ENCODE peak calls at places on chromosomes 7 and 10, in four cellular contexts. S, R, F and I are unnamed samples. For H3K4me1, the result is how much of the 10 kb centered on the place peaks cover.

GRCh38 chr7:19113001-19113349 is 4.5 kb downstream of the TWIST1 start:
- DNase-seq in R (no peak), F (no peak), S (no peak), I (no peak)

GRCh38 chr7:157253850-157254249 is 83.0 kb upstream of the DNAJB6 start:
- DNase-seq in R (peak), F (peak), S (no peak), I (no peak)

GRCh38 chr10:4581929-4582328 is 244.1 kb upstream of the AKR1E2 start:
- DNase-seq in F (no peak), S (no peak), R (no peak), I (no peak)

GRCh38 chr10:133388973-133389818 is 4.8 kb upstream of the MTG1 start:
- DNase-seq in F (no peak), R (no peak), S (no peak), I (no peak)

GRCh38 chr10:88642991-88643390 is 21.3 kb upstream of the LIPF start:
- DNase-seq in S (no peak), F (no peak), R (no peak), I (no peak)

GRCh38 chr7:149027560-149028345 is 552 bp downstream of the PDIA4 start:
- DNase-seq in F (no peak), S (no peak), R (no peak), I (no peak)

GRCh38 chr10:69704231-69704630 is 74.2 kb downstream of the FAM241B start:
- DNase-seq in S (no peak), R (no peak), F (no peak), I (no peak)

GRCh38 chr7:125529237-125529636 is 599.6 kb upstream of the POT1 start:
- DNase-seq in S (no peak), R (no peak), F (no peak), I (no peak)

GRCh38 chr10:59135275-59135674 is 41.2 kb upstream of the PHYHIPL start:
- DNase-seq in S (no peak), R (no peak), F (no peak), I (no peak)

GRCh38 chr10:33706191-33706590 is 371.7 kb upstream of the NRP1 start:
- DNase-seq in R (peak), S (no peak), F (peak), I (no peak)

GRCh38 chr7:47873767-47874166 is 74.5 kb downstream of the PKD1L1 start:
- DNase-seq in R (no peak), F (no peak), S (no peak), I (no peak)

GRCh38 chr10:43237128-43237527 is 29.7 kb downstream of the RASGEF1A start:
- DNase-seq in R (no peak), F (peak), S (no peak), I (no peak)

GRCh38 chr7:105775580-105775979 is 100.8 kb downstream of the ATXN7L1 start:
- DNase-seq in S (no peak), F (no peak), R (no peak), I (no peak)

GRCh38 chr7:105769951-105770628 is 106.3 kb downstream of the ATXN7L1 start:
- DNase-seq in S (no peak), R (no peak), F (no peak), I (no peak)

GRCh38 chr7:105776068-105776790 is 100.2 kb downstream of the ATXN7L1 start:
- DNase-seq in R (peak), F (peak), S (peak), I (peak)

GRCh38 chr7:105768898-105769507 is 107.4 kb downstream of the ATXN7L1 start:
- DNase-seq in S (no peak), F (no peak), R (no peak), I (no peak)

DNA sequence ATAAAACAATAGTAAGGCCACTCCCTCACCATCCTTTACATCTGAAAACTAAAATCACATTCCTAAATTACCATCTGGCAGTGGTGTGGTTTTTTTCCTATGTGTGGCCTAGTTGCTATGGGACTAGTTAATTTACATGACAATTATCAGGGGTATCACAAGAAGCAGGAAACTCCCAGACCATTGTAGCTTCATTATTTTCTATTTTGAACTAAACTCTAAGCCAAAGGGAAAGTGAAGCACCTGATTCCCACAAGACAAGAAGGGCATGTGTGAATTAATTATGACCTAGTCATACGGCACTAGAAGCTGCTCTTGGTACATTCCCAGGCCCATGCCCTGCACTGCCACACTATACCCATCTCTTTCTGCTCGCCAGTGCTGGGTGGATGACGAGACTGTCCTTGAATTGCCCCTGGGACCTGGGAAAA is 103.4 kb downstream of the ATXN7L1 start:
- DNase-seq in S (no peak), F (no peak), R (no peak), I (no peak)
- H3K4me1 ChIP-seq in S (under half), F (under half), R (under half), I (under half)

DNA sequence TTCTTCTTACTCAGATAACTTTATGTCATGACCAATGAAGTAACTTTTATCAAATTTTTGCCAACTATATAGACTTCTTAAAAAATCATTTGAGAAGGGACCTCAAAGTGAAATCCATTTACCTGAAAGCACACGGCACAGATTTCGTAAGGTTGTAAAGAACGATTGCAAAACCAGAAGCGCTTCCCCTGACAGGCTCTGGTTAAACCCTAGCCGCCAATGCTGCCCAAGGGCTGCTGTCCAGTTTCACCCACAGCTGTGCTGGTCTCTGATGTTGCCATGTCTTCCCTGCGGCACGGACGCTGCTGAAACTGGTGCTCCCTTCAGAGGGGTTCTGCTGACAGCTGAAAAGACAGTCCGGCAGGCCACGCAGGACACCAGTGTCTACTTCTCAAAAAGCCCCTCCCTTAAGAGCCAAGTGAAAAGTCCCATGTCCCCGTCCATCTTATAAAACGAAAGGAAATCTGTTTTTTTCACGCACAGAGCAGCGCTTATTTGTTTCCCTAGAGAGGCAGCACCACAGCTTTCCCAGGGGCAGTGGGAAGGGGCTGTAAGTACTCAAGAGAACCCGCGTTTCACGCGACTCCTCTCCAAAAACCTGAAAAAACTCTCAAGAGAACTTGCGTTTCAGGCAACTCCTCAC is 32.5 kb downstream of the GNA12 start:
- DNase-seq in S (no peak), F (no peak), R (no peak), I (peak)
- H3K4me1 ChIP-seq in S (under half), F (under half), R (under half), I (half or more)

GRCh38 chr7:14835399-14835798 is 67.2 kb downstream of the DGKB start:
- DNase-seq in F (no peak), R (no peak), S (no peak), I (no peak)
- H3K4me1 ChIP-seq in F (under half), R (under half), S (under half), I (under half)

GRCh38 chr7:89339748-89340147 is 544.2 kb upstream of the TEX47 start:
- DNase-seq in F (no peak), R (no peak), S (no peak), I (no peak)
- H3K4me1 ChIP-seq in F (under half), R (under half), S (under half), I (under half)

GRCh38 chr7:36116347-36117200 is 36.5 kb upstream of the EEPD1 start:
- DNase-seq in S (no peak), R (no peak), F (no peak), I (no peak)
- H3K4me1 ChIP-seq in S (under half), R (under half), F (under half), I (under half)

DNA sequence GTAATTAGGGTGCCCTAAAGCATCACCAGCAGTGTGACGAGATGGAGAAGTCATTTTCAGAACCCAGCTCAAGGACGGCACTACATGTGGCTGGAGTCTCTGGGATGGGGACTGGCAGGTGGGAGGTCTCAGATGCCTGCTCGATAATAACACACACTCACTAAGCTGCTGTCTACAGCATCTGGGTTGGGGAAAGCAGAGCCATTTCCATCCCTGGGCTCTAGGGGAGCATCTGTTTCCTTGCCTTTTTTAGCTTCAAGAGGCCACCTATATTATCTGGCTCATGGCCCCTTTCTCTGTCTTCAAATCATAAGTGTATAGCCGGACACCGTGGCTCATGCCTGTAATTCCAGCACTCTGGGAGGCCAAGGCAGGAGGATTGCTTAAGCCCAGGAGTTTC is 79.6 kb downstream of the SH3PXD2A start:
- DNase-seq in F (no peak), S (no peak), R (no peak), I (no peak)
- H3K4me1 ChIP-seq in F (half or more), S (under half), R (under half), I (under half)

GRCh38 chr10:77661100-77661499 is 23.5 kb upstream of the KCNMA1 start:
- DNase-seq in S (no peak), R (no peak), F (no peak), I (no peak)

GRCh38 chr10:77666821-77667220 is 29.2 kb upstream of the KCNMA1 start:
- DNase-seq in R (no peak), F (no peak), S (no peak), I (no peak)

GRCh38 chr10:77667426-77668324 is 30.1 kb upstream of the KCNMA1 start:
- DNase-seq in S (no peak), F (no peak), R (no peak), I (no peak)

GRCh38 chr10:77661674-77662073 is 24.1 kb upstream of the KCNMA1 start:
- DNase-seq in S (no peak), R (no peak), F (no peak), I (no peak)

GRCh38 chr10:77664018-77664417 is 26.4 kb upstream of the KCNMA1 start:
- DNase-seq in R (no peak), S (no peak), F (no peak), I (no peak)
- H3K4me1 ChIP-seq in R (under half), S (under half), F (under half), I (under half)

GRCh38 chr10:127987467-127988380 is 80.8 kb downstream of the PTPRE start:
- DNase-seq in F (no peak), S (no peak), R (no peak), I (no peak)

GRCh38 chr10:127986543-127987466 is 79.9 kb downstream of the PTPRE start:
- DNase-seq in F (no peak), R (no peak), S (no peak), I (no peak)

GRCh38 chr10:127990846-127991542 is 84.1 kb downstream of the PTPRE start:
- DNase-seq in S (no peak), F (no peak), R (no peak), I (no peak)

GRCh38 chr10:127991543-127992255 is 84.8 kb downstream of the PTPRE start:
- DNase-seq in R (no peak), S (no peak), F (no peak), I (no peak)

GRCh38 chr10:127989481-127989964 is 82.6 kb downstream of the PTPRE start:
- DNase-seq in R (no peak), F (no peak), S (no peak), I (no peak)
- H3K4me1 ChIP-seq in R (under half), F (half or more), S (under half), I (under half)

DNA sequence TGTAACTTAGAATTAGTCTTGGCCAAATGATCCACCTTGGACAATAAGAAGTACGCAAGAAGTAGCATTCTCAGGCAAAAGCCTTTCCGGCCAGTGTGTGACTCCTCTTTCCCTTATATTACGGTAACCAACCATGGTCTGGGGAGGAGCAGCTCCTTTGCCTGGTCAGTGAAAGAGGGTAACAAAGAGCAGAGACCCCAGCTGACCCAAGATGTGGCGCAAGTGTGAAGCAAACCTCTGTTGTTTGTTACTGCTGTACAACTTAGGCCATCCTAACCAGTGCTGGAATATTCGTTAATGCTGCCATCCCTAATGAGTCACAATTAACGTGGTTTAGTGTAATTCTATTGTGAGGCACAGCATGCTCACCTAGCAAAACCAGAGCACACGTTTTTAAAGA is 44.0 kb downstream of the HIPK2 start:
- DNase-seq in R (no peak), F (no peak), S (no peak), I (peak)
- H3K4me1 ChIP-seq in R (under half), F (half or more), S (under half), I (half or more)

GRCh38 chr10:110413049-110413783 is 84.5 kb upstream of the DUSP5 start:
- DNase-seq in S (no peak), R (no peak), F (no peak), I (no peak)
- H3K4me1 ChIP-seq in S (under half), R (under half), F (under half), I (half or more)